ENCODE peak calls at places on chromosome 19, in five cellular contexts. V, T, U, R and X are unnamed samples. For H3K27me3, the result is how much of the 10 kb centered on the place peaks cover.

GRCh38 chr19:42191855-42192254 is 25.6 kb downstream of the DEDD2 start:
- DNase-seq in U (no peak), R (peak), V (no peak), T (no peak), X (no peak)

GRCh38 chr19:1512671-1513491 is at the start of gene ADAMTSL5:
- DNase-seq in T (peak), R (peak), V (no peak), U (peak), X (no peak)

GRCh38 chr19:58053480-58054156 is 5.5 kb upstream of the ZNF135 start:
- DNase-seq in T (no peak), U (no peak), R (no peak), V (no peak), X (no peak)

GRCh38 chr19:17863520-17864182 is 3.9 kb downstream of the RPL18A start:
- DNase-seq in V (no peak), U (no peak), T (no peak), R (no peak), X (no peak)

GRCh38 chr19:46256855-46257254 is 27.3 kb downstream of the IGFL1 start:
- DNase-seq in R (no peak), U (no peak), V (no peak), T (no peak), X (no peak)

GRCh38 chr19:46221981-46222610 is 7.4 kb upstream of the IGFL1 start:
- DNase-seq in V (peak), R (no peak), T (peak), U (peak), X (peak)

GRCh38 chr19:37572203-37572602 is 22.4 kb downstream of the ZNF571 start:
- DNase-seq in T (no peak), U (no peak), R (no peak), V (no peak), X (no peak)

GRCh38 chr19:799076-799881 is 2.0 kb downstream of the PTBP1 start:
- DNase-seq in U (no peak), T (no peak), V (no peak), R (peak), X (no peak)

GRCh38 chr19:37519890-37520289 is 13.2 kb downstream of the ZNF793 start:
- DNase-seq in T (no peak), V (no peak), R (no peak), U (no peak), X (no peak)

GRCh38 chr19:51501594-51502263 is at the start of gene SIGLEC12:
- DNase-seq in V (no peak), U (peak), T (peak), R (peak), X (peak)

GRCh38 chr19:10602330-10603083 is 15.4 kb upstream of the AP1M2 start:
- DNase-seq in T (peak), V (peak), R (peak), U (peak), X (peak)

GRCh38 chr19:17074628-17075034 is 621 bp downstream of the HAUS8 start:
- DNase-seq in R (no peak), V (no peak), U (no peak), T (no peak), X (no peak)

GRCh38 chr19:40103600-40103999 is 12.9 kb upstream of the ZNF780A start:
- DNase-seq in T (no peak), U (no peak), R (no peak), V (no peak), X (no peak)
- TF ChIP-seq CTCF in T (no peak), U (no peak), R (no peak), V (no peak), X (no peak)

DNA sequence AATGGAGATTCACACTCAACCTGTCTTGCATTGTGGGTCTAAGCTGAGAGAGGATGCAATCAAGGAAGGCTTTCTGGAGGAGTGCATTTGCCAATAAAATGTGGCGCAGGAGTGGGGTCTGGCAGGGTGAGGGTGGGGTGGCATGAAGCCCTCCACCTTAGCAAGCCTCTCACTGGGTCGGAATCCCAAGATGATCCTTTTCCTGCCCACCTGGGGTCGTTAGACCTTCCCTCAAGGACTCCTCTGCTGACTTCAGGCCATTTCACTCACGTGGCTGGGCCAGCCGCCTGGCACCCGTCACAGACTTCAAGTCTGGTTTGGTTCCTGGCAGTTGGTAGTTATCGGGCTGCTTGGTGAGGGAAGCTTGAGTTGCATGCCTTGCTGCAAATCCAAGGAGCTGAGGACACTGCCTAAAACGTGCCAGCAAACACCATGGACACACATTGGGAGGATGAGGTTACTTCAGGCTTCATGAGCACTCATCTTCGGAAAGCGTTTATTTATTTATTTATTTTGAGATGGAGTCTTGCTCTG is 2.5 kb downstream of the GPI start:
- DNase-seq in V (no peak), T (no peak), R (no peak), U (no peak), X (no peak)
- H3K4me3 ChIP-seq in V (no peak), T (no peak), R (no peak), U (peak), X (no peak)

DNA sequence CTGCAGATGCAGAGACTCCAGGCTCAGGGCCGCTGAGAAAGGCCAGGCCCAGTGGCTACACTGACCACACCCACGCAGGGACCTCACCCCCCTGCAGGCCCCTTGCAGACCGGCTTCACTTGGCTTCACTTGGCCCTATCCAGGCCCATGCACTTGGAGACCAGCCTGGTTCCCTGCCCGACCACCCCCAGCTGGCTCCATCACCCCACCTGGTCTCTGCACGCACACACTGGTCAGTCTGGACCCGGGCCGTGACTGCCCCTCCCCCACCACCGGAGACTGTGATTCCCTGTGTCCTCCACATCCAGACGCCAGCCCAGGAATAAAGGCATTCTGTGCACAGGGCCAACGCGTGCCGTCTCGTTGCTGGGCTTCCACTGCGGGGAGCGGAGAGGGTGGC is 4.9 kb upstream of the EBI3 start:
- DNase-seq in T (no peak), R (no peak), V (no peak), U (no peak), X (no peak)
- H3K27me3 ChIP-seq in T (under half), R (under half), V (under half), U (under half), X (under half)

GRCh38 chr19:31882709-31883108 is 462.7 kb upstream of the ZNF507 start:
- DNase-seq in R (no peak), U (no peak), V (no peak), T (no peak), X (no peak)
- TF ChIP-seq CTCF in R (no peak), U (no peak), V (no peak), T (no peak), X (no peak)

DNA sequence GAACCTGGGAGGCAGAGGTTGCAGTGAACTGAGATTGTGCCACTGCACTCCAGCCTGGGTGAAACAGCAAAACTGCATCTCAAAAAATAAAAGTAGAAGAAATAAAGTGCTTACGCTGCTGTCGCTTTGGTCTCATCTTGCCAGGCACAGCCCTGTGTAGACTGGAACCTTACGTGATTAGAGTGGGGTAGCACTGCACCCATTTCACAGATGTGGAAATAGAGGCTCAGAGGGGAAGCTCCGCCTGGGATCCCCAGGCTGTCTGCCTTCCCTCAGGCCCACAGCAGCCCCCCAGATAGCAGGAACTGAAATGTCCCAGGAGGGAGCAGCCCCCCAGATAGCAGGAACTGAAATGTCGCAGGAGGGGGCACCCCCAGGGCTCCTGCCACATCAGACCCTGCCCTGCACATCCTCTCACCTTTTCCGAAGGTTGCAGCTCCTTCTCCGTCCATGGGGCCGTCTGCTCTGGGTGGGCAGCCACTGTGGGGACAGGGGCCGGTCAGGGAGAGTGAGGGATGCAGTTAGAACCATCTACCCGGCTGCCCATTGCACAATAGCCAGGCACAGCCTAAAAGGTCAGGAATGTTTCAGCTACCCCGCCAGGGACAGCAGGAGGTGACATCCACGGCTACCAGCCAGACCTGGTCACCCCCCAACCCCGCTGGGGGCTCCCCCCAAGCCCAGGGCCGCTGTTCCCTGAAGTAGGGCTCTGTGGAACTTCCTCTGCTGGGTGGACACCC is 1.9 kb downstream of the PLIN4 start:
- DNase-seq in U (no peak), T (no peak), R (no peak), V (no peak), X (no peak)
- H3K4me3 ChIP-seq in U (peak), T (peak), R (peak), V (peak), X (no peak)

GRCh38 chr19:3867971-3868769 is 668 bp downstream of the ZFR2 start:
- DNase-seq in U (no peak), R (no peak), V (no peak), T (no peak), X (no peak)

GRCh38 chr19:3868770-3869456 is at the start of gene ZFR2:
- DNase-seq in T (no peak), U (no peak), V (no peak), R (no peak), X (no peak)

DNA sequence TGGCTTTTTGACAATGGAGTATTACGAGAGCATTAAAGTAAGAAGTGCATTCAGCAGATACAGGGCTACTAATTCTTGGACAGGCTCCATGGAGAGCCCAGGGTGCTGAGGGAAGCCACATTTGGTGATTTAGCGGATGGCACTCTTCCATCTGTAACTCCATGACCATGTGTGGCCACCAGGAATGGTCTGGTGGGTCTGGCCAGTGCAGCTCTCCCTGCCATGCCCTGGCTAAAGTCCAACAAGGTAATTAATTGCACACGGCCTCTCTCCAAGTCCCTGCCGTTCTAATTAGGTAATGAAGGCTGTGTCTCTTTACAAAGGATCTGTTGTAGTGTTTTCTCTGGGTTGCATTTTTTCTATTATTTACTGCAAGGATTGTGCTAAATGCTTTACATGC is 4.3 kb upstream of the ZFR2 start:
- DNase-seq in U (no peak), V (no peak), T (no peak), R (no peak), X (no peak)
- H3K27me3 ChIP-seq in U (half or more), V (under half), T (under half), R (under half), X (under half)